ENCODE peak calls at places on chromosomes 1 and 21, in seven cellular contexts. T is H9, H is mesenchymal stem cell, S is IMR-90, P is neuronal stem cell, F is mesendoderm, C is H1. X is an unnamed sample.

GRCh38 chr21:25370311-25370744 is 237.0 kb downstream of the MRPL39 start:
- DNase-seq in T (no peak), H (peak), S (peak), P (no peak), F (peak), C (no peak), X (no peak)

GRCh38 chr21:45069085-45069484 is 5.3 kb upstream of the ADARB1 start:
- DNase-seq in T (no peak), H (no peak), S (no peak), P (no peak), F (no peak), C (no peak), X (no peak)

GRCh38 chr21:43824250-43824882 is 35.0 kb downstream of the RRP1 start:
- DNase-seq in T (no peak), H (peak), S (peak), P (no peak), F (no peak), C (no peak), X (no peak)

GRCh38 chr21:28663111-28663693 is 329.5 kb downstream of the LTN1 start:
- DNase-seq in T (no peak), H (no peak), S (no peak), P (no peak), F (no peak), C (no peak), X (no peak)

GRCh38 chr1:225940385-225941151 is 452 bp downstream of the LEFTY2 start:
- DNase-seq in T (peak), H (no peak), S (no peak), P (no peak), F (no peak), C (no peak), X (no peak)

GRCh38 chr1:232629250-232630046 is 485 bp downstream of the SIPA1L2 start:
- DNase-seq in T (peak), H (peak), S (no peak), P (no peak), F (peak), C (peak), X (peak)

GRCh38 chr1:242002528-242002927 is 3.6 kb upstream of the MAP1LC3C start:
- DNase-seq in T (no peak), H (no peak), S (no peak), P (no peak), F (no peak), C (no peak), X (peak)

GRCh38 chr21:44848821-44849521 is 24.5 kb downstream of the PTTG1IP start:
- DNase-seq in T (no peak), H (no peak), S (no peak), P (no peak), F (no peak), C (no peak), X (no peak)

GRCh38 chr1:153533689-153534201 is 2.0 kb downstream of the S100A6 start:
- DNase-seq in T (no peak), H (peak), S (peak), P (no peak), F (no peak), C (no peak), X (peak)

GRCh38 chr1:29209173-29209572 is 21.6 kb downstream of the MECR start:
- DNase-seq in T (no peak), H (peak), S (peak), P (no peak), F (peak), C (no peak), X (peak)

GRCh38 chr1:30418426-30419245 is 304.7 kb downstream of the MATN1 start:
- DNase-seq in T (peak), H (no peak), S (no peak), P (no peak), F (no peak), C (peak), X (no peak)

GRCh38 chr1:8379513-8380186 is 61.7 kb downstream of the SLC45A1 start:
- DNase-seq in T (no peak), H (no peak), S (no peak), P (no peak), F (no peak), C (no peak), X (no peak)

GRCh38 chr1:12305377-12305776 is 75.5 kb downstream of the VPS13D start:
- DNase-seq in T (no peak), H (peak), S (no peak), P (no peak), F (no peak), C (peak), X (no peak)

GRCh38 chr1:12302798-12303447 is 73.1 kb downstream of the VPS13D start:
- DNase-seq in T (no peak), H (peak), S (peak), P (no peak), F (no peak), C (no peak), X (no peak)

GRCh38 chr1:12296623-12297022 is 66.8 kb downstream of the VPS13D start:
- DNase-seq in T (no peak), H (peak), S (peak), P (no peak), F (no peak), C (no peak), X (no peak)

GRCh38 chr1:12301518-12302237 is 71.8 kb downstream of the VPS13D start:
- DNase-seq in T (no peak), H (no peak), S (no peak), P (no peak), F (no peak), C (no peak), X (no peak)

DNA sequence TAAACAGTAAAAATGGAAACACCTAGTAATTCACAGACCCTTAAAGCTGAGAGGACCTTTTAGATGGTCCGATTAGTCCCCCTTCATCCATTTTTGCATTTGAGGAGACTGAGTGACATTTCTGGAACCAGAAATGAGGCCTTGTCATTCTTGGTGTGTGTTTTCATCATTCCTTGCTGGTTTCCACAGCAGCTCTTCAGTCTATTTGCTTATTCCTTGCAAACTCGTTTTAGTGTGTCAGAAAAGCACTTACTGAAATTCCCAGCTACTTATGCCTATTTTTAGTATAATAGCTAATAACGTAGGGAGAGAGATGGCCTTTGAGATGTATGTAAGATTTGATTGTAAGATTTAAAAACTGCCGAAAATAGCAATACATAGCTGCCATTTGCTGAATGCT is 70.9 kb downstream of the VPS13D start:
- DNase-seq in T (no peak), H (no peak), S (no peak), P (no peak), F (no peak), C (no peak), X (no peak)
- H2BK5ac ChIP-seq in T (no peak), H (no peak), S (no peak), P (no peak), F (no peak), C (no peak), X (no peak)

DNA sequence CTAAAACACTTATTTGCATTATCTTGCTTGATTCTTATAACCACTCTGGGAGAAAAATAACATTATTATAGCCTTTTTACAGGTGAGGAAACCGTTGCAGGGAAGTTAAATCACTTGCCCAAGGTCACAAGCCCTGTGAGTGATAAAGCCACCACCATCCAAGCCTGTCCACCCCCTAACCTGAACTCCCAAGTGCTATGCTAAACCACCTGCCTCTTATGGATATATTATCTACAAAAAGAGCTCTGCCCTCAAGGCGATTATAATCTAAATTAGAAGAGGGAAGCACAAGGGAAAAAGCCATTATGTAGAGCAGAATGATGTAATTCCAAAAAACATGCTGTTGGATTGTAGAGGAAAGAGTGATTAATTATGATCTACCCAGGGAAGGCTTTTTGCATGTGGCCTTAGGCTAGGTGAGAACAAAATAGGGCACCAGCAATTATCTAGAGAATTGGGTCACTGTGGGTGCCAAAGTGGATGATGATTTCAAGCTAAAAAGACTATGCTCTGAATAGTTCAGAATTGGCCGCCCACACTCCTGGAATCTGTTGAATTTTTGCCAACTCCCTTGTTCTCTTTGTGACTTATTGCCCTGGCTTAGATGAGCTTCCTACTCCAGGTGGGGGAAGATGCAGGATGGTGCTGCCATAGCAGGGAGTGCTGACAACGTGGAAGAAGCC is 205.3 kb downstream of the FGGY start:
- DNase-seq in T (no peak), H (no peak), S (no peak), P (no peak), F (no peak), C (no peak), X (no peak)
- H2BK5ac ChIP-seq in T (no peak), H (no peak), S (no peak), P (no peak), F (no peak), C (no peak), X (no peak)

DNA sequence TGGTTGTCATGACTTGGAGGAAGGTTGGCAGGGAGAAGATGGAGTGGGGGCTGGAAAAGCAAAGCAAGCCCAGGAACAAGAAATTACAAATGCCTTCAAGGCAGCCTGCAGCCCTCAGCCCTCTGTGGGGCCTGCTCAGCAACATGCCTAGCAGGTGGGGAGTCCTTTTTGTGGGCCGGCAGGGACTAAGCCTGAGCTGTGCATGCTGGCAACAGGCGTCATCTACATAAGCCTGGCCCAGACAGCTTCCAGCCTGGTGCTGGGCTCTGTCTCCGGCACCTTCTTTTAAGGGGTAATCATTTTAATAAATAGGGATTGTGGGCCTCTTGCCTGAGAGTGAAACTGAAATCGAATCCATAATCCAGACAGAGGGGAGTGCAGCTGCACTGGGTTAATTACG is 96.5 kb downstream of the DDX20 start:
- DNase-seq in T (no peak), H (no peak), S (no peak), P (no peak), F (no peak), C (no peak), X (no peak)
- H2BK5ac ChIP-seq in T (no peak), H (no peak), S (no peak), P (no peak), F (no peak), C (no peak), X (no peak)

GRCh38 chr1:184504695-184505338 is 118.0 kb downstream of the C1orf21 start:
- DNase-seq in T (no peak), H (no peak), S (no peak), P (no peak), F (peak), C (no peak), X (no peak)
- H2BK5ac ChIP-seq in T (no peak), H (no peak), S (no peak), P (no peak), F (no peak), C (no peak), X (no peak)

DNA sequence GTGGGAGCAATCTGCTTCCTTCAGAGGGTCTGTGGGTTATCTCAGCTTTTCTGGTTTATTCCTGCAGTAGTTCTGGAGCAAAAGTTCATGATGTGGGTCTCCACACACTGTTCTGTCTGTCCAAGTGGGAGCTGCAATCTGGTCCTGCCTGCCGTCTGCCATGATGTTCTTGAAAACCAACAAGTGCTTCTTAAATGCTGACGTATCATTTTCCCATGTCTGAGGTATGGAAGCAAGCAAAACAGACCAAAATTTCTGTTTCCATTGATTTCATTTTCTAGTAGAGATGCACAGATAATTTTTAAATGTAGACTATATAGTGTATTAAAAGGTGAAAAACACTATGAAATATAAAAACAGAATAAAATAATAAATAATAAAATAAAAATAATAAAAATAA is 65.2 kb downstream of the SERINC2 start:
- DNase-seq in T (no peak), H (no peak), S (no peak), P (no peak), F (no peak), C (no peak), X (no peak)
- H2BK5ac ChIP-seq in T (no peak), H (no peak), S (no peak), P (no peak), F (no peak), C (no peak), X (peak)